ENCODE peak calls at places on chromosomes 11 and 22, in four cellular contexts. One of them, this sample, is unnamed. For H3K9me3, the result is how much of the 10 kb centered on the place peaks cover.

GRCh38 chr22:42908082-42908746 is 51.1 kb upstream of the ARFGAP3 start:
- DNase-seq in A549: no peak
- DNase-seq in AG04450: no peak
- DNase-seq in colonic mucosa: no peak
- DNase-seq in this sample: no peak

GRCh38 chr11:33987545-33987944 is 64.0 kb upstream of the CAPRIN1 start:
- DNase-seq in colonic mucosa: no peak
- DNase-seq in A549: no peak
- DNase-seq in AG04450: no peak
- DNase-seq in this sample: no peak

GRCh38 chr11:48095779-48096470 is 115.6 kb downstream of the PTPRJ start:
- DNase-seq in AG04450: no peak
- DNase-seq in colonic mucosa: no peak
- DNase-seq in A549: no peak
- DNase-seq in this sample: no peak

GRCh38 chr11:46348566-46348981 is 1.3 kb downstream of the DGKZ start:
- DNase-seq in colonic mucosa: peak
- DNase-seq in AG04450: no peak
- DNase-seq in A549: no peak
- DNase-seq in this sample: no peak

GRCh38 chr11:103541186-103541795 is 432.1 kb downstream of the DYNC2H1 start:
- DNase-seq in A549: no peak
- DNase-seq in AG04450: no peak
- DNase-seq in colonic mucosa: no peak
- DNase-seq in this sample: no peak

GRCh38 chr22:37186997-37187522 is 987 bp downstream of the C1QTNF6 start:
- DNase-seq in A549: no peak
- DNase-seq in AG04450: no peak
- DNase-seq in colonic mucosa: no peak
- DNase-seq in this sample: no peak

GRCh38 chr22:22894740-22895731 is 7.4 kb downstream of the IGLL5 start:
- DNase-seq in A549: no peak
- DNase-seq in colonic mucosa: no peak
- DNase-seq in AG04450: no peak
- DNase-seq in this sample: no peak

GRCh38 chr11:68271023-68271780 is 571 bp downstream of the C11orf24 start:
- DNase-seq in AG04450: peak
- DNase-seq in A549: peak
- DNase-seq in colonic mucosa: peak
- DNase-seq in this sample: peak

GRCh38 chr11:65589444-65590239 is 6.0 kb downstream of the KCNK7 start:
- DNase-seq in colonic mucosa: no peak
- DNase-seq in A549: no peak
- DNase-seq in AG04450: no peak
- DNase-seq in this sample: no peak

GRCh38 chr11:33172996-33173395 is 11.7 kb upstream of the CSTF3 start:
- DNase-seq in AG04450: no peak
- DNase-seq in A549: no peak
- DNase-seq in colonic mucosa: no peak
- DNase-seq in this sample: no peak

GRCh38 chr11:10742460-10743208 is 8.4 kb upstream of the CTR9 start:
- DNase-seq in AG04450: no peak
- DNase-seq in colonic mucosa: peak
- DNase-seq in A549: no peak
- DNase-seq in this sample: peak

GRCh38 chr11:110531056-110531756 is 101.5 kb downstream of the FDX1 start:
- DNase-seq in A549: no peak
- DNase-seq in colonic mucosa: no peak
- DNase-seq in AG04450: no peak
- DNase-seq in this sample: no peak

GRCh38 chr22:22692707-22693530 is 48.5 kb downstream of the GGTLC2 start:
- DNase-seq in colonic mucosa: peak
- DNase-seq in A549: peak
- DNase-seq in AG04450: no peak
- DNase-seq in this sample: peak

GRCh38 chr11:119839504-119840133 is 110.6 kb upstream of the NECTIN1 start:
- DNase-seq in A549: no peak
- DNase-seq in AG04450: no peak
- DNase-seq in colonic mucosa: no peak
- DNase-seq in this sample: no peak

GRCh38 chr11:44229664-44230063 is 80.3 kb downstream of the ALX4 start:
- DNase-seq in colonic mucosa: no peak
- DNase-seq in AG04450: no peak
- DNase-seq in A549: no peak
- DNase-seq in this sample: no peak

GRCh38 chr11:116124916-116125714 is 620.9 kb upstream of the CADM1 start:
- DNase-seq in A549: no peak
- DNase-seq in AG04450: no peak
- DNase-seq in colonic mucosa: no peak
- DNase-seq in this sample: no peak

GRCh38 chr11:94731921-94732601 is 36.1 kb upstream of the AMOTL1 start:
- DNase-seq in colonic mucosa: no peak
- DNase-seq in AG04450: peak
- DNase-seq in A549: peak
- DNase-seq in this sample: no peak

GRCh38 chr11:129598378-129598777 is 217.3 kb upstream of the TMEM45B start:
- DNase-seq in AG04450: no peak
- DNase-seq in A549: no peak
- DNase-seq in colonic mucosa: no peak
- DNase-seq in this sample: no peak
- H3K9me3 ChIP-seq in AG04450: under half
- H3K9me3 ChIP-seq in A549: under half
- H3K9me3 ChIP-seq in colonic mucosa: under half
- H3K9me3 ChIP-seq in this sample: under half

GRCh38 chr11:1546536-1547466 is 25.3 kb downstream of the DUSP8 start:
- DNase-seq in A549: peak
- DNase-seq in AG04450: no peak
- DNase-seq in colonic mucosa: peak
- DNase-seq in this sample: peak
- TF ChIP-seq CTCF in A549: peak
- TF ChIP-seq CTCF in AG04450: peak
- TF ChIP-seq CTCF in colonic mucosa: peak
- TF ChIP-seq CTCF in this sample: peak

GRCh38 chr22:16960220-16960883 is 47.7 kb downstream of the GAB4 start:
- DNase-seq in colonic mucosa: no peak
- DNase-seq in AG04450: no peak
- DNase-seq in A549: no peak
- DNase-seq in this sample: no peak

GRCh38 chr22:16962501-16962900 is 45.5 kb downstream of the GAB4 start:
- DNase-seq in A549: no peak
- DNase-seq in AG04450: no peak
- DNase-seq in colonic mucosa: no peak
- DNase-seq in this sample: no peak

GRCh38 chr22:16959345-16959930 is 48.6 kb downstream of the GAB4 start:
- DNase-seq in colonic mucosa: no peak
- DNase-seq in AG04450: no peak
- DNase-seq in A549: no peak
- DNase-seq in this sample: no peak

GRCh38 chr22:16961477-16962186 is 46.4 kb downstream of the GAB4 start:
- DNase-seq in colonic mucosa: no peak
- DNase-seq in A549: no peak
- DNase-seq in AG04450: no peak
- DNase-seq in this sample: no peak

DNA sequence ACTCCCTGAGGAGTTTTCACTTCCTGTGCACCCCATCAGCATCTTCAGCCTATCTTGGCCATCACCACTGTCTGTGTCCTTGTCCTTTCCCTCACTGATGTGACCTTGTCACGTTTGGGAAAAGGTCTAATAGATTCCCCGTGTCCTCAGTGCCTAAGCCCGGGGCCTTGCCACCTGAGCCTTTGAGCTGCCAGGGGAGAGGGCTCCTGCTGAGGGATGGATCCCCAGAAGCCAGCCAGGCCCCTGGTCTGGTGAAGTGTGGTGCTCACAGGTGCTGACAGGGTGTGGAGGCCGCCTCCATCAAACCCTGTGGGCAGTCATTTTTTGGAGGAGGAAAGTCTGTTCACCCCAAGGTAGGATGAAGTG is 47.2 kb downstream of the GAB4 start:
- DNase-seq in AG04450: no peak
- DNase-seq in colonic mucosa: no peak
- DNase-seq in A549: no peak
- DNase-seq in this sample: no peak
- H3K9me3 ChIP-seq in AG04450: half or more
- H3K9me3 ChIP-seq in colonic mucosa: under half
- H3K9me3 ChIP-seq in A549: under half
- H3K9me3 ChIP-seq in this sample: under half

GRCh38 chr11:12121011-12121410 is 10.6 kb downstream of the MICAL2 start:
- DNase-seq in A549: no peak
- DNase-seq in AG04450: no peak
- DNase-seq in colonic mucosa: no peak
- DNase-seq in this sample: no peak

GRCh38 chr11:12123177-12123576 is 12.8 kb downstream of the MICAL2 start:
- DNase-seq in A549: no peak
- DNase-seq in colonic mucosa: no peak
- DNase-seq in AG04450: peak
- DNase-seq in this sample: no peak

GRCh38 chr11:12121504-12121903 is 11.1 kb downstream of the MICAL2 start:
- DNase-seq in A549: no peak
- DNase-seq in AG04450: no peak
- DNase-seq in colonic mucosa: no peak
- DNase-seq in this sample: no peak

GRCh38 chr11:12123799-12124198 is 13.4 kb downstream of the MICAL2 start:
- DNase-seq in A549: no peak
- DNase-seq in colonic mucosa: no peak
- DNase-seq in AG04450: no peak
- DNase-seq in this sample: no peak

GRCh38 chr11:12122083-12122482 is 11.7 kb downstream of the MICAL2 start:
- DNase-seq in colonic mucosa: no peak
- DNase-seq in AG04450: no peak
- DNase-seq in A549: peak
- DNase-seq in this sample: no peak
- TF ChIP-seq CTCF in colonic mucosa: no peak
- TF ChIP-seq CTCF in AG04450: peak
- TF ChIP-seq CTCF in A549: peak
- TF ChIP-seq CTCF in this sample: no peak

GRCh38 chr22:35861451-35861850 is 143.8 kb downstream of the APOL5 start:
- DNase-seq in A549: no peak
- DNase-seq in AG04450: no peak
- DNase-seq in colonic mucosa: no peak
- DNase-seq in this sample: no peak
- H3K9me3 ChIP-seq in A549: under half
- H3K9me3 ChIP-seq in AG04450: under half
- H3K9me3 ChIP-seq in colonic mucosa: under half
- H3K9me3 ChIP-seq in this sample: under half

GRCh38 chr11:108221981-108222685 is at the start of gene NPAT:
- DNase-seq in AG04450: no peak
- DNase-seq in colonic mucosa: peak
- DNase-seq in A549: no peak
- DNase-seq in this sample: no peak
- TF ChIP-seq CTCF in AG04450: no peak
- TF ChIP-seq CTCF in colonic mucosa: no peak
- TF ChIP-seq CTCF in A549: no peak
- TF ChIP-seq CTCF in this sample: no peak

GRCh38 chr11:2489103-2489502 is 44.3 kb downstream of the KCNQ1 start:
- DNase-seq in colonic mucosa: no peak
- DNase-seq in AG04450: no peak
- DNase-seq in A549: no peak
- DNase-seq in this sample: no peak
- H3K9me3 ChIP-seq in colonic mucosa: under half
- H3K9me3 ChIP-seq in AG04450: under half
- H3K9me3 ChIP-seq in A549: under half
- H3K9me3 ChIP-seq in this sample: under half

DNA sequence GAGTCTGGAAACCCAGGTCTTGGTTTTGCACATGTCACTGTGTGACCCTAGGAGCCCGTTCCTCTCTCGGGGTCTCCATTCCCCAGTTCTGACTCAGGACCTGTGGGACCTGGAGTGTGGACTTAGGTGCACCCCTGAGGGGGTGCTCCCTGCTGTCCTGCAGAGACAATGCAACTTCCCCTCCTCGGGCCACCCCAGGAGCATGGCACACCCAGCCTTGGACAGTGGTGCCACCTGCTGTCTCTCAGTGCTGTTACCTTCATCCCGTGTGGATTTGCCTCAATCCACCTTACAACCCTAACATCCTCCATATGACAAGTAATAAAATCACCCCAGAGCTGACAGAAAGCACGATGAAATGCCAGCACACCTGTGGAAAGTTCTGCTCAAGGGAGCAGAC is 27.5 kb upstream of the CRYBB3 start:
- DNase-seq in AG04450: no peak
- DNase-seq in A549: peak
- DNase-seq in colonic mucosa: peak
- DNase-seq in this sample: no peak
- TF ChIP-seq CTCF in AG04450: no peak
- TF ChIP-seq CTCF in A549: peak
- TF ChIP-seq CTCF in colonic mucosa: peak
- TF ChIP-seq CTCF in this sample: no peak

DNA sequence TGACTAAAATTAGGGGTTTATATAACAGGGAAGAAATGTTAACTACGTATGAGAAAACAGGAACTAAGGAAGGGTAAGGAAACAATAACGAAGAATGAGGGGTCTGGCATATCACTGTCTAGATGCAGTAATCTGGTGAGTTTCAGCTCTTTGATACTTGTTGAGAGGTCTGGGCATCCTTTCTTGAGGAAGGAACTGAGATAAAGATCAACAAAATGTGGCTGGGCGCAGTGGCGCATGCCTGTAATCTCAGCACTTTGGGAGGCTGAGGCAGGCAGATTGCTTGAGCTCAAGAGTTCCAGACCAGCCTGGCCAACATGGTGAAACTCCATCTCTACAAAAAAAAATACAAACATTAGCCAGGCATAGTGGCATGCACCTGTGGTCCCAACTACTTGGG is 2.7 kb downstream of the DCDC1 start:
- DNase-seq in colonic mucosa: no peak
- DNase-seq in AG04450: no peak
- DNase-seq in A549: no peak
- DNase-seq in this sample: no peak
- H3K9me3 ChIP-seq in colonic mucosa: under half
- H3K9me3 ChIP-seq in AG04450: under half
- H3K9me3 ChIP-seq in A549: under half
- H3K9me3 ChIP-seq in this sample: under half

GRCh38 chr11:72939031-72939430 is 124.8 kb downstream of the ATG16L2 start:
- DNase-seq in colonic mucosa: no peak
- DNase-seq in AG04450: no peak
- DNase-seq in A549: no peak
- DNase-seq in this sample: no peak
- TF ChIP-seq CTCF in colonic mucosa: no peak
- TF ChIP-seq CTCF in AG04450: no peak
- TF ChIP-seq CTCF in A549: no peak
- TF ChIP-seq CTCF in this sample: no peak